ENCODE peak calls at places on chromosome 5, in seven cellular contexts. One of them, this sample, is unnamed.

GRCh38 chr5:145872486-145872885 is 328 bp downstream of the GRXCR2 start:
- DNase-seq in AG09319: no peak
- DNase-seq in mucosa of descending colon: peak
- DNase-seq in HFFc6: no peak
- DNase-seq in ovary: no peak
- DNase-seq in MCF 10A: no peak
- DNase-seq in germinal center: no peak
- DNase-seq in this sample: no peak

GRCh38 chr5:37121465-37121864 is 127.7 kb downstream of the CPLANE1 start:
- DNase-seq in AG09319: no peak
- DNase-seq in mucosa of descending colon: no peak
- DNase-seq in HFFc6: no peak
- DNase-seq in ovary: no peak
- DNase-seq in MCF 10A: no peak
- DNase-seq in germinal center: no peak
- DNase-seq in this sample: no peak

GRCh38 chr5:15757103-15757502 is 257.1 kb downstream of the FBXL7 start:
- DNase-seq in AG09319: no peak
- DNase-seq in mucosa of descending colon: no peak
- DNase-seq in HFFc6: peak
- DNase-seq in ovary: no peak
- DNase-seq in MCF 10A: no peak
- DNase-seq in germinal center: no peak
- DNase-seq in this sample: no peak

GRCh38 chr5:98769256-98770157 is 4.0 kb upstream of the RGMB start:
- DNase-seq in AG09319: peak
- DNase-seq in mucosa of descending colon: peak
- DNase-seq in HFFc6: peak
- DNase-seq in ovary: peak
- DNase-seq in MCF 10A: peak
- DNase-seq in germinal center: peak
- DNase-seq in this sample: no peak

GRCh38 chr5:52922384-52922783 is 66.8 kb upstream of the ITGA2 start:
- DNase-seq in AG09319: peak
- DNase-seq in mucosa of descending colon: no peak
- DNase-seq in HFFc6: peak
- DNase-seq in ovary: no peak
- DNase-seq in MCF 10A: peak
- DNase-seq in germinal center: no peak
- DNase-seq in this sample: no peak

GRCh38 chr5:155728146-155728856 is 598.7 kb upstream of the SGCD start:
- DNase-seq in AG09319: no peak
- DNase-seq in mucosa of descending colon: peak
- DNase-seq in HFFc6: no peak
- DNase-seq in ovary: peak
- DNase-seq in MCF 10A: no peak
- DNase-seq in germinal center: no peak
- DNase-seq in this sample: no peak

GRCh38 chr5:72509401-72509800 is 2.2 kb upstream of the ZNF366 start:
- DNase-seq in AG09319: no peak
- DNase-seq in mucosa of descending colon: no peak
- DNase-seq in HFFc6: no peak
- DNase-seq in ovary: no peak
- DNase-seq in MCF 10A: no peak
- DNase-seq in germinal center: no peak
- DNase-seq in this sample: no peak

GRCh38 chr5:139378941-139379361 is 4.1 kb downstream of the SLC23A1 start:
- DNase-seq in AG09319: no peak
- DNase-seq in mucosa of descending colon: no peak
- DNase-seq in HFFc6: no peak
- DNase-seq in ovary: peak
- DNase-seq in MCF 10A: no peak
- DNase-seq in germinal center: no peak
- DNase-seq in this sample: no peak

GRCh38 chr5:36950586-36951457 is 74.3 kb downstream of the NIPBL start:
- DNase-seq in AG09319: peak
- DNase-seq in mucosa of descending colon: no peak
- DNase-seq in HFFc6: peak
- DNase-seq in ovary: no peak
- DNase-seq in MCF 10A: no peak
- DNase-seq in germinal center: no peak
- DNase-seq in this sample: no peak

GRCh38 chr5:124986667-124987066 is 240.2 kb upstream of the ZNF608 start:
- DNase-seq in AG09319: no peak
- DNase-seq in mucosa of descending colon: no peak
- DNase-seq in HFFc6: no peak
- DNase-seq in ovary: no peak
- DNase-seq in MCF 10A: peak
- DNase-seq in germinal center: no peak
- DNase-seq in this sample: no peak

GRCh38 chr5:128427901-128428300 is 110.1 kb downstream of the FBN2 start:
- DNase-seq in AG09319: no peak
- DNase-seq in mucosa of descending colon: no peak
- DNase-seq in HFFc6: no peak
- DNase-seq in ovary: no peak
- DNase-seq in MCF 10A: no peak
- DNase-seq in germinal center: no peak
- DNase-seq in this sample: no peak

GRCh38 chr5:142078251-142078650 is 30.3 kb upstream of the NDFIP1 start:
- DNase-seq in AG09319: no peak
- DNase-seq in mucosa of descending colon: no peak
- DNase-seq in HFFc6: no peak
- DNase-seq in ovary: no peak
- DNase-seq in MCF 10A: no peak
- DNase-seq in germinal center: no peak
- DNase-seq in this sample: no peak

GRCh38 chr5:97046270-97046982 is 96.0 kb downstream of the LIX1 start:
- DNase-seq in AG09319: no peak
- DNase-seq in mucosa of descending colon: no peak
- DNase-seq in HFFc6: peak
- DNase-seq in ovary: no peak
- DNase-seq in MCF 10A: peak
- DNase-seq in germinal center: no peak
- DNase-seq in this sample: no peak

GRCh38 chr5:132385321-132386105 is 16.0 kb downstream of the SLC22A5 start:
- DNase-seq in AG09319: no peak
- DNase-seq in mucosa of descending colon: peak
- DNase-seq in HFFc6: peak
- DNase-seq in ovary: peak
- DNase-seq in MCF 10A: peak
- DNase-seq in germinal center: peak
- DNase-seq in this sample: peak

GRCh38 chr5:112232651-112233050 is 186.4 kb downstream of the EPB41L4A start:
- DNase-seq in AG09319: no peak
- DNase-seq in mucosa of descending colon: peak
- DNase-seq in HFFc6: no peak
- DNase-seq in ovary: no peak
- DNase-seq in MCF 10A: peak
- DNase-seq in germinal center: no peak
- DNase-seq in this sample: no peak

GRCh38 chr5:111234125-111234524 is 9.9 kb downstream of the CAMK4 start:
- DNase-seq in AG09319: no peak
- DNase-seq in mucosa of descending colon: no peak
- DNase-seq in HFFc6: no peak
- DNase-seq in ovary: no peak
- DNase-seq in MCF 10A: no peak
- DNase-seq in germinal center: no peak
- DNase-seq in this sample: no peak

GRCh38 chr5:73222173-73222572 is 49.2 kb downstream of the TMEM174 start:
- DNase-seq in AG09319: no peak
- DNase-seq in mucosa of descending colon: no peak
- DNase-seq in HFFc6: no peak
- DNase-seq in ovary: no peak
- DNase-seq in MCF 10A: no peak
- DNase-seq in germinal center: no peak
- DNase-seq in this sample: no peak

GRCh38 chr5:172872997-172873491 is 39.0 kb downstream of the ERGIC1 start:
- DNase-seq in AG09319: no peak
- DNase-seq in mucosa of descending colon: no peak
- DNase-seq in HFFc6: no peak
- DNase-seq in ovary: peak
- DNase-seq in MCF 10A: no peak
- DNase-seq in germinal center: no peak
- DNase-seq in this sample: no peak

GRCh38 chr5:11390369-11390768 is 513.9 kb downstream of the CTNND2 start:
- DNase-seq in AG09319: no peak
- DNase-seq in mucosa of descending colon: no peak
- DNase-seq in HFFc6: peak
- DNase-seq in ovary: no peak
- DNase-seq in MCF 10A: peak
- DNase-seq in germinal center: no peak
- DNase-seq in this sample: no peak

GRCh38 chr5:164578911-164579310 is 1073.5 kb downstream of the MAT2B start:
- DNase-seq in AG09319: no peak
- DNase-seq in mucosa of descending colon: no peak
- DNase-seq in HFFc6: no peak
- DNase-seq in ovary: no peak
- DNase-seq in MCF 10A: no peak
- DNase-seq in germinal center: no peak
- DNase-seq in this sample: no peak

GRCh38 chr5:92594031-92594430 is 987.0 kb downstream of the NR2F1-AS1 start:
- DNase-seq in AG09319: no peak
- DNase-seq in mucosa of descending colon: no peak
- DNase-seq in HFFc6: no peak
- DNase-seq in ovary: no peak
- DNase-seq in MCF 10A: no peak
- DNase-seq in germinal center: no peak
- DNase-seq in this sample: no peak

GRCh38 chr5:137754961-137755762 is 999 bp upstream of the HNRNPA0 start:
- DNase-seq in AG09319: no peak
- DNase-seq in mucosa of descending colon: no peak
- DNase-seq in HFFc6: no peak
- DNase-seq in ovary: peak
- DNase-seq in MCF 10A: no peak
- DNase-seq in germinal center: no peak
- DNase-seq in this sample: no peak

GRCh38 chr5:173326501-173326960 is 1.7 kb downstream of the STC2 start:
- DNase-seq in AG09319: peak
- DNase-seq in mucosa of descending colon: no peak
- DNase-seq in HFFc6: peak
- DNase-seq in ovary: no peak
- DNase-seq in MCF 10A: peak
- DNase-seq in germinal center: no peak
- DNase-seq in this sample: no peak

GRCh38 chr5:148374693-148375360 is 8.9 kb upstream of the FBXO38 start:
- DNase-seq in AG09319: no peak
- DNase-seq in mucosa of descending colon: peak
- DNase-seq in HFFc6: peak
- DNase-seq in ovary: no peak
- DNase-seq in MCF 10A: peak
- DNase-seq in germinal center: peak
- DNase-seq in this sample: no peak

GRCh38 chr5:137794863-137795262 is 40.7 kb upstream of the HNRNPA0 start:
- DNase-seq in AG09319: no peak
- DNase-seq in mucosa of descending colon: no peak
- DNase-seq in HFFc6: no peak
- DNase-seq in ovary: no peak
- DNase-seq in MCF 10A: no peak
- DNase-seq in germinal center: no peak
- DNase-seq in this sample: no peak

GRCh38 chr5:105593011-105593760 is 2030.6 kb upstream of the NUDT12 start:
- DNase-seq in AG09319: no peak
- DNase-seq in mucosa of descending colon: no peak
- DNase-seq in HFFc6: no peak
- DNase-seq in ovary: no peak
- DNase-seq in MCF 10A: no peak
- DNase-seq in germinal center: no peak
- DNase-seq in this sample: no peak

GRCh38 chr5:72955143-72955767 is 586 bp upstream of the FCHO2 start:
- DNase-seq in AG09319: no peak
- DNase-seq in mucosa of descending colon: peak
- DNase-seq in HFFc6: no peak
- DNase-seq in ovary: peak
- DNase-seq in MCF 10A: no peak
- DNase-seq in germinal center: no peak
- DNase-seq in this sample: peak